ENCODE peak calls at places on chromosome 13, in nine cellular contexts. E, I, L, Q, T, X, K, B and A are unnamed samples.

GRCh38 chr13:100394005-100394695 is 194.4 kb downstream of the GGACT start:
- DNase-seq in E (no peak), I (no peak), L (no peak), Q (no peak), T (no peak), X (no peak), K (no peak), B (peak; percentile 89), A (no peak)

GRCh38 chr13:49373699-49374098 is 70.2 kb downstream of the CAB39L start:
- DNase-seq in E (no peak), I (no peak), L (no peak), Q (no peak), T (no peak), X (no peak), K (no peak), B (no peak), A (no peak)

GRCh38 chr13:109211616-109212015 is 574.8 kb downstream of the IRS2 start:
- DNase-seq in E (no peak), I (no peak), L (peak; percentile 46), Q (peak; percentile 72), T (no peak), X (peak; percentile 13), K (no peak), B (peak; percentile 64), A (no peak)

GRCh38 chr13:101579291-101579802 is 126.9 kb downstream of the ITGBL1 start:
- DNase-seq in E (no peak), I (no peak), L (no peak), Q (peak; percentile 21), T (no peak), X (no peak), K (no peak), B (peak; percentile 23), A (no peak)

GRCh38 chr13:27043013-27043412 is 128.6 kb downstream of the USP12 start:
- DNase-seq in E (no peak), I (no peak), L (no peak), Q (peak; percentile 95), T (peak; percentile 87), X (peak; percentile 81), K (no peak), B (peak; percentile 97), A (no peak)

GRCh38 chr13:50626031-50626643 is 217.4 kb downstream of the DLEU7 start:
- DNase-seq in E (no peak), I (no peak), L (no peak), Q (peak; percentile 50), T (peak; percentile 76), X (no peak), K (no peak), B (peak; percentile 73), A (peak; percentile 70)

GRCh38 chr13:95452376-95452775 is 100.1 kb upstream of the CLDN10 start:
- DNase-seq in E (no peak), I (no peak), L (no peak), Q (no peak), T (no peak), X (no peak), K (no peak), B (no peak), A (no peak)

GRCh38 chr13:94858856-94859811 is 146.8 kb upstream of the SOX21 start:
- DNase-seq in E (no peak), I (peak; percentile 30), L (no peak), Q (no peak), T (no peak), X (no peak), K (peak; percentile 58), B (no peak), A (no peak)

GRCh38 chr13:23673354-23673753 is 103.1 kb downstream of the TNFRSF19 start:
- DNase-seq in E (no peak), I (no peak), L (no peak), Q (peak; percentile 80), T (no peak), X (no peak), K (no peak), B (peak; percentile 89), A (no peak)

GRCh38 chr13:29782798-29783197 is 67.6 kb downstream of the UBL3 start:
- DNase-seq in E (no peak), I (no peak), L (no peak), Q (no peak), T (no peak), X (no peak), K (no peak), B (no peak), A (no peak)

GRCh38 chr13:30572859-30573275 is 44.9 kb upstream of the USPL1 start:
- DNase-seq in E (no peak), I (no peak), L (no peak), Q (peak; percentile 25), T (peak; percentile 75), X (peak; percentile 18), K (no peak), B (peak; percentile 38), A (no peak)

GRCh38 chr13:108342369-108343289 is 73.1 kb downstream of the TNFSF13B start:
- DNase-seq in E (no peak), I (no peak), L (no peak), Q (peak; percentile 63), T (peak; percentile 64), X (peak; percentile 4), K (no peak), B (peak; percentile 18), A (no peak)

GRCh38 chr13:58893396-58893795 is 1261.9 kb downstream of the PCDH17 start:
- DNase-seq in E (no peak), I (no peak), L (no peak), Q (no peak), T (no peak), X (no peak), K (no peak), B (no peak), A (no peak)

GRCh38 chr13:56700324-56700723 is 440.4 kb upstream of the PRR20A start:
- DNase-seq in E (no peak), I (no peak), L (no peak), Q (no peak), T (peak; percentile 1), X (no peak), K (no peak), B (no peak), A (no peak)

GRCh38 chr13:113122571-113123225 is at the start of gene F10:
- DNase-seq in E (peak; percentile 68), I (peak; percentile 78), L (peak; percentile 29), Q (no peak), T (no peak), X (no peak), K (peak; percentile 93), B (peak; percentile 89), A (no peak)

GRCh38 chr13:98853791-98854191 is 101.3 kb upstream of the SLC15A1 start:
- DNase-seq in E (no peak), I (peak; percentile 57), L (no peak), Q (peak; percentile 30), T (no peak), X (no peak), K (no peak), B (peak; percentile 53), A (no peak)

GRCh38 chr13:43464578-43465264 is 322.1 kb downstream of the ENOX1 start:
- DNase-seq in E (no peak), I (no peak), L (no peak), Q (no peak), T (no peak), X (no peak), K (no peak), B (no peak), A (no peak)

GRCh38 chr13:38602261-38602660 is 84.6 kb upstream of the FREM2 start:
- DNase-seq in E (no peak), I (no peak), L (no peak), Q (peak; percentile 64), T (no peak), X (no peak), K (no peak), B (no peak), A (no peak)

GRCh38 chr13:67219113-67219512 is 11.0 kb downstream of the PCDH9 start:
- DNase-seq in E (no peak), I (no peak), L (no peak), Q (no peak), T (no peak), X (no peak), K (no peak), B (no peak), A (no peak)
- TF ChIP-seq CTCF in E (no peak), I (no peak), L (no peak), Q (no peak), T (no peak), X (no peak), K (no peak), B (no peak), A (no peak)

DNA sequence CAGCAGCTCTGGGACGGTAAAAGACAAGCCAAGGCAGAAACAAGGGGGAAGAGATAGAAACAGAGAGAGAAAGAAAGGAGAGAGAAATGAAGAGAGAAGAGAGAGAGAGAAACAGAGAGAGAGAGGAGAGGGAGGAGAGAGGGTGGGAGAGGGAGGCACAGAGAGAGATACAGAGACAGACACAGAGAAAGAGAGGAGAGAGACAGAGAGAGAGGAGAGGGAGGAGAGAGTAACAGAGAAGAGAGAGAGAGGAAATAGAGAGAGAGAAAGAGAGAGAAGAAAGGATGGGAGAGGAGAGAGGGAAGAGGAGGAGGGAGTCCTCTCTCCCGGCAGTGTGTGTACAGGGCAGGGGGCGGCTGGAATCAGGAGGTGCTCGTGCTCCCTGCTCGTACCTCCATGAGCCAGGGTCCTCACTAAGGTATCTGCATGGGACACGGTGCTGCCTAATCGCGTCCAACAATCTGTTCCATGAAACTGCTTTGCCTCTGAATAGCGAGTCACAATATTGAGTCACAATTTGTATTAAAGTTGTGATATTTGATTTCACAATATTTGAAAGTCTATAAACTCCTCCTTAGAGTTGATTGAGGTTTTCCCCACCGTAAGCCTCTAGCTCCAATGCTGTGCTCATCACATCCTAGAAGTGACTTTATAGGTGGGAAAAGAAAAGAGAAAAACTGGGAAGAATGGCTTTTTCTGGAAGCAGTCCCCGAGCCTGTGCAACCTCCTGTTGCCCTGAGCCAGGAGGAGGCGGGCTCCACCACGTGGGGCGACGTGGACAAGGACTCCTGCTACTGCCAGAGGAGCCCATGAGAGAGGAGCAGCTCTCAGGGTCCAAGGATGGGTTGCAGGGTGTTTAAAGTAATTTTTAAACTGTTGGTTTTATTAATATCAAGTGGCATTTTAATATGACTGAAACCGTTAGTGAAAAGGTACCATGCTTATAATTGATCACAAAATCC is 81.7 kb upstream of the ARHGEF7 start:
- DNase-seq in E (no peak), I (no peak), L (no peak), Q (peak; percentile 11), T (no peak), X (no peak), K (no peak), B (no peak), A (no peak)
- TF ChIP-seq CTCF in E (no peak), I (no peak), L (no peak), Q (no peak), T (no peak), X (no peak), K (no peak), B (no peak), A (no peak)

GRCh38 chr13:69935043-69935442 is 172.6 kb upstream of the ATXN8OS start:
- DNase-seq in E (no peak), I (no peak), L (no peak), Q (peak; percentile 71), T (peak; percentile 58), X (no peak), K (no peak), B (no peak), A (no peak)
- TF ChIP-seq CTCF in E (peak; percentile 67), I (no peak), L (peak; percentile 55), Q (peak; percentile 69), T (peak; percentile 69), X (no peak), K (peak; percentile 76), B (peak; percentile 45), A (no peak)

DNA sequence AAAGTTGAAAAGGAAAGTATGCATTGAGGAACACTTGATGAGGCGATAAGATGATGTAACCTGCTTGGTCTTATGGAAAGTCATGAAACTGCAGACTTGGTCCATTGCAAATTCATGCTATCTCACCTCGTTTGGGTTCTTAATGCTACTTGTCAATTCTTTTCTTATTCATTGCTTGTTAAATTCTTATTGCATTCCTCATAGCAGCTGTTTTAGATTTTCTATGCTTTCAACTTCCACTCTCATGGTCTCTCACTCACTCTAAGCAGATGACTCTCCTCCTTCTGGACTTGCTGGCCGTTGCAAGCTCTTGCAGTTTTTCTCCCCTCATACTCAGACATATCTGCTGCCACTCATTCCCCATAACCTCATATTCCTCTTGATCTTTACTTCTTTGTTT is 67.8 kb upstream of the CSNK1A1L start:
- DNase-seq in E (no peak), I (no peak), L (no peak), Q (peak; percentile 26), T (no peak), X (no peak), K (peak; percentile 56), B (peak; percentile 81), A (no peak)
- TF ChIP-seq CTCF in E (peak; percentile 26), I (no peak), L (no peak), Q (no peak), T (no peak), X (no peak), K (no peak), B (no peak), A (no peak)